ENCODE peak calls at places on chromosome 22, in eight cellular contexts. One of them, this sample, is unnamed. For H3K4me1, the result is how much of the 10 kb centered on the place peaks cover.

GRCh38 chr22:34055525-34056200 is 135.4 kb upstream of the LARGE1 start:
- DNase-seq in esophagus squamous epithelium: no peak
- DNase-seq in HCT116: no peak
- DNase-seq in gastrocnemius medialis: no peak
- DNase-seq in sigmoid colon: no peak
- DNase-seq in right lobe of liver: no peak
- DNase-seq in GM12878: no peak
- DNase-seq in adrenal gland: no peak
- DNase-seq in this sample: no peak

GRCh38 chr22:25437414-25438160 is 126.9 kb upstream of the GRK3 start:
- DNase-seq in adrenal gland: no peak
- DNase-seq in esophagus squamous epithelium: no peak
- DNase-seq in HCT116: no peak
- DNase-seq in right lobe of liver: no peak
- DNase-seq in sigmoid colon: no peak
- DNase-seq in gastrocnemius medialis: no peak
- DNase-seq in GM12878: no peak
- DNase-seq in this sample: no peak

GRCh38 chr22:21032037-21032842 is at the start of gene SLC7A4:
- DNase-seq in HCT116: no peak
- DNase-seq in GM12878: no peak
- DNase-seq in esophagus squamous epithelium: no peak
- DNase-seq in sigmoid colon: no peak
- DNase-seq in adrenal gland: peak
- DNase-seq in right lobe of liver: no peak
- DNase-seq in gastrocnemius medialis: peak
- DNase-seq in this sample: no peak

GRCh38 chr22:46088541-46089311 is 61.6 kb upstream of the PPARA start:
- DNase-seq in right lobe of liver: peak
- DNase-seq in GM12878: no peak
- DNase-seq in adrenal gland: peak
- DNase-seq in esophagus squamous epithelium: no peak
- DNase-seq in HCT116: no peak
- DNase-seq in sigmoid colon: peak
- DNase-seq in gastrocnemius medialis: peak
- DNase-seq in this sample: no peak

GRCh38 chr22:22230438-22230837 is 14.1 kb upstream of the VPREB1 start:
- DNase-seq in right lobe of liver: no peak
- DNase-seq in GM12878: no peak
- DNase-seq in HCT116: no peak
- DNase-seq in sigmoid colon: no peak
- DNase-seq in adrenal gland: no peak
- DNase-seq in gastrocnemius medialis: no peak
- DNase-seq in esophagus squamous epithelium: no peak
- DNase-seq in this sample: no peak

GRCh38 chr22:47672526-47672925 is 910.1 kb downstream of the TBC1D22A start:
- DNase-seq in HCT116: no peak
- DNase-seq in right lobe of liver: no peak
- DNase-seq in esophagus squamous epithelium: no peak
- DNase-seq in GM12878: no peak
- DNase-seq in gastrocnemius medialis: no peak
- DNase-seq in adrenal gland: no peak
- DNase-seq in sigmoid colon: no peak
- DNase-seq in this sample: no peak

GRCh38 chr22:19038164-19038546 is 84.1 kb downstream of the DGCR2 start:
- DNase-seq in GM12878: no peak
- DNase-seq in gastrocnemius medialis: no peak
- DNase-seq in HCT116: no peak
- DNase-seq in sigmoid colon: no peak
- DNase-seq in esophagus squamous epithelium: no peak
- DNase-seq in adrenal gland: no peak
- DNase-seq in right lobe of liver: peak
- DNase-seq in this sample: no peak

GRCh38 chr22:35677460-35678187 is 29.4 kb downstream of the APOL6 start:
- DNase-seq in adrenal gland: no peak
- DNase-seq in sigmoid colon: no peak
- DNase-seq in esophagus squamous epithelium: no peak
- DNase-seq in HCT116: no peak
- DNase-seq in right lobe of liver: peak
- DNase-seq in gastrocnemius medialis: no peak
- DNase-seq in GM12878: no peak
- DNase-seq in this sample: no peak

GRCh38 chr22:19526076-19526701 is 2.0 kb upstream of the CLDN5 start:
- DNase-seq in esophagus squamous epithelium: no peak
- DNase-seq in HCT116: no peak
- DNase-seq in right lobe of liver: peak
- DNase-seq in gastrocnemius medialis: no peak
- DNase-seq in adrenal gland: no peak
- DNase-seq in sigmoid colon: no peak
- DNase-seq in GM12878: no peak
- DNase-seq in this sample: no peak

GRCh38 chr22:45296628-45297297 is 12.0 kb downstream of the UPK3A start:
- DNase-seq in gastrocnemius medialis: no peak
- DNase-seq in GM12878: no peak
- DNase-seq in HCT116: no peak
- DNase-seq in right lobe of liver: no peak
- DNase-seq in adrenal gland: no peak
- DNase-seq in sigmoid colon: no peak
- DNase-seq in esophagus squamous epithelium: no peak
- DNase-seq in this sample: no peak

GRCh38 chr22:27617214-27617881 is 184.2 kb downstream of the MN1 start:
- DNase-seq in GM12878: no peak
- DNase-seq in sigmoid colon: no peak
- DNase-seq in HCT116: no peak
- DNase-seq in right lobe of liver: no peak
- DNase-seq in esophagus squamous epithelium: no peak
- DNase-seq in gastrocnemius medialis: no peak
- DNase-seq in adrenal gland: no peak
- DNase-seq in this sample: no peak

GRCh38 chr22:27252282-27253049 is 549.1 kb downstream of the MN1 start:
- DNase-seq in GM12878: no peak
- DNase-seq in right lobe of liver: no peak
- DNase-seq in sigmoid colon: peak
- DNase-seq in esophagus squamous epithelium: no peak
- DNase-seq in adrenal gland: peak
- DNase-seq in gastrocnemius medialis: peak
- DNase-seq in HCT116: no peak
- DNase-seq in this sample: peak

GRCh38 chr22:25492950-25493790 is 71.3 kb upstream of the GRK3 start:
- DNase-seq in HCT116: no peak
- DNase-seq in adrenal gland: no peak
- DNase-seq in sigmoid colon: no peak
- DNase-seq in esophagus squamous epithelium: no peak
- DNase-seq in GM12878: no peak
- DNase-seq in right lobe of liver: no peak
- DNase-seq in gastrocnemius medialis: no peak
- DNase-seq in this sample: no peak

GRCh38 chr22:46083383-46084350 is 66.7 kb upstream of the PPARA start:
- DNase-seq in HCT116: no peak
- DNase-seq in esophagus squamous epithelium: no peak
- DNase-seq in adrenal gland: peak
- DNase-seq in gastrocnemius medialis: peak
- DNase-seq in sigmoid colon: peak
- DNase-seq in GM12878: no peak
- DNase-seq in right lobe of liver: peak
- DNase-seq in this sample: peak

DNA sequence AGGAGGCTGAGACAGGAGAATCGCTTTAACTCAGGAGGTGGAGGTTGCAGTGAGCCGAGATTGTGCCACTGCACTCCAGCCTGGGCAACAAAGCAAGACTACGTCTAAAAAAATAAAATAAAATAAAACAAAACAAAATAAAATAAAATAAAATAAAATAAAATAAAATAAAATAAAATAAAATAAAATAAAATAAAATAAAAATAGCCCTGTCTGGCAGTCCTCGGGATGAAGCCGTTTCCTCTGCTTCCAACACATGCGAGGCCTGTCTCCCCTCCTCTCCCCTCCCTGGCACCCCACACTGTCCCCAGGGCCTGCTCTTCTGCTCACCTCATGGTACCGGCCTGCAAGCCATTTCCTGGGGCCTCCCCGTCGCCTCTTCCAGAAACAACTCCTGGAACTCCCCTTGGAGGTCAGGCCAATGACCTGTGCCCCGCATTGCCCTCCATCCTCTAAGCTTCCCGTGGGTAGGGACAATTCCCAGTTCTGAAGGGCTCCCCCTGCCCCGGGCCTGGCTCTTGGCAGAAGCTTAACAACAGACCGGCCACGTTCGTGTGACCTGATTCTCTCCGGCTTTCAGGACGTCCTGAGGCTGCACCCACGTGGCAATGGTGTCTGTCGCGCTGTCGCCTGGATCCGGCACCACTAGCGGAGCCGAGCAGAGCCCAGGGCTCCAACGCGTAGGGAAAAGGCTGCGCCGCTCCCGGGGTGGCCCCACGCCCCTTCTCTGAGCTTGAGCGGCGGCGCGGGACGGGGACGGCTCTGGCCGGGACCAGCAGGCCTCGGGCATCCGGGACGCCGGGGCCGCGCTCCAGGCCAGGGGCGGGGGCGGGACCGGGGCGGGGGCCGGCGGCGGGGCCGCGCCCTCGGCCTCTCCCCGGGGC is 456 bp upstream of the PARVB start:
- DNase-seq in adrenal gland: peak
- DNase-seq in esophagus squamous epithelium: no peak
- DNase-seq in gastrocnemius medialis: peak
- DNase-seq in right lobe of liver: peak
- DNase-seq in sigmoid colon: no peak
- DNase-seq in HCT116: no peak
- DNase-seq in GM12878: no peak
- DNase-seq in this sample: peak
- H3K4me1 ChIP-seq in adrenal gland: under half
- H3K4me1 ChIP-seq in esophagus squamous epithelium: under half
- H3K4me1 ChIP-seq in gastrocnemius medialis: half or more
- H3K4me1 ChIP-seq in right lobe of liver: under half
- H3K4me1 ChIP-seq in sigmoid colon: under half
- H3K4me1 ChIP-seq in HCT116: under half
- H3K4me1 ChIP-seq in GM12878: under half
- H3K4me1 ChIP-seq in this sample: under half

GRCh38 chr22:32286290-32286840 is 31.2 kb upstream of the SLC5A4 start:
- DNase-seq in adrenal gland: no peak
- DNase-seq in esophagus squamous epithelium: no peak
- DNase-seq in GM12878: no peak
- DNase-seq in right lobe of liver: no peak
- DNase-seq in sigmoid colon: no peak
- DNase-seq in gastrocnemius medialis: no peak
- DNase-seq in HCT116: no peak
- DNase-seq in this sample: no peak

DNA sequence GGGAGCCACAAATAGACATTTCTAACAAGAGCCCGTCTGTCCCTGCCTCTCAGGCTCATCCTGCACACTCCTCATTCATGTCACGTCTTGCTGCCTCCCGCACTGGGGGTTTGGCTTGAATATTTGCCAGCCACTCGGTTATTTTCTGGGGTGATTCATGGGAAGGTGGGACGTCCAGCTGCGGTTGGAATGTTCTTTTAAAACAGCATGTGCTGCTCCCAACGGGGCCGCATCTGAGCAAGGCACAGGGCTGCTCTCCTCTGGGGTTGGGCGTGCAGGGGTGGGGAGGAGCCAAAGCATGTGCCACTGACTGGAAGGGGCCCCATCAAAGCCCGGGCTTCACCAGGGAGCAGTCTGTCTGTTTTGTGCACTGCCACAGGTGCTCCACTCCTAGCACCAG is 25.9 kb upstream of the SLC5A4 start:
- DNase-seq in right lobe of liver: no peak
- DNase-seq in esophagus squamous epithelium: no peak
- DNase-seq in sigmoid colon: no peak
- DNase-seq in gastrocnemius medialis: no peak
- DNase-seq in adrenal gland: no peak
- DNase-seq in GM12878: no peak
- DNase-seq in HCT116: no peak
- DNase-seq in this sample: no peak
- TF ChIP-seq POLR2A in right lobe of liver: no peak
- TF ChIP-seq POLR2A in esophagus squamous epithelium: no peak
- TF ChIP-seq POLR2A in sigmoid colon: no peak
- TF ChIP-seq POLR2A in gastrocnemius medialis: no peak
- TF ChIP-seq POLR2A in adrenal gland: no peak
- TF ChIP-seq POLR2A in GM12878: no peak
- TF ChIP-seq POLR2A in HCT116: no peak
- TF ChIP-seq POLR2A in this sample: no peak

GRCh38 chr22:49331878-49332277 is 495.8 kb downstream of the BRD1 start:
- DNase-seq in esophagus squamous epithelium: no peak
- DNase-seq in sigmoid colon: no peak
- DNase-seq in adrenal gland: no peak
- DNase-seq in GM12878: no peak
- DNase-seq in HCT116: no peak
- DNase-seq in right lobe of liver: no peak
- DNase-seq in gastrocnemius medialis: no peak
- DNase-seq in this sample: no peak

GRCh38 chr22:49334589-49334873 is 493.1 kb downstream of the BRD1 start:
- DNase-seq in esophagus squamous epithelium: no peak
- DNase-seq in gastrocnemius medialis: no peak
- DNase-seq in HCT116: no peak
- DNase-seq in sigmoid colon: no peak
- DNase-seq in right lobe of liver: no peak
- DNase-seq in adrenal gland: no peak
- DNase-seq in GM12878: no peak
- DNase-seq in this sample: no peak

GRCh38 chr22:49333206-49333605 is 494.5 kb downstream of the BRD1 start:
- DNase-seq in right lobe of liver: no peak
- DNase-seq in GM12878: no peak
- DNase-seq in gastrocnemius medialis: no peak
- DNase-seq in adrenal gland: no peak
- DNase-seq in esophagus squamous epithelium: no peak
- DNase-seq in sigmoid colon: peak
- DNase-seq in HCT116: no peak
- DNase-seq in this sample: no peak

GRCh38 chr22:49331223-49331815 is 496.4 kb downstream of the BRD1 start:
- DNase-seq in GM12878: no peak
- DNase-seq in adrenal gland: no peak
- DNase-seq in sigmoid colon: no peak
- DNase-seq in right lobe of liver: peak
- DNase-seq in gastrocnemius medialis: no peak
- DNase-seq in HCT116: no peak
- DNase-seq in esophagus squamous epithelium: no peak
- DNase-seq in this sample: no peak

DNA sequence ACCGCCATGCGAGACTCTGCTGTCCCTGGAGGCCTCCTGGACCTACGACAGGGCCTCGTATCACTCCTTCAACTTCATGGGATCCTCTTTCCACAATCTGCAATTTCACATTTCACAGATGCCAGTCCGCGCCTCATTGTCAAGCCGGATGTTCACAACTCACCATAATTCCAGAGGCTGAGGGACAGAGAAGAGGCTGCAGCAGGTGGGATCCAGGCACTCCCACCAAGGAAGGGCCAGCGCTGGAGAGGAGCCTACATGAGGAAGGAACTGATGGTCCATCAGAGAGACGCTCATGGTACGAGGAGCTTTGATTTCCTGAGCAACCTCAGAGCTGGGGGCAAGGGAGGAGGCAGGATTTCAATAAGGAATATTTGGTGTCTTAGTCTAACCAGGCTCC is 495.0 kb downstream of the BRD1 start:
- DNase-seq in gastrocnemius medialis: no peak
- DNase-seq in HCT116: no peak
- DNase-seq in esophagus squamous epithelium: no peak
- DNase-seq in right lobe of liver: no peak
- DNase-seq in adrenal gland: no peak
- DNase-seq in sigmoid colon: no peak
- DNase-seq in GM12878: no peak
- DNase-seq in this sample: no peak
- H3K4me1 ChIP-seq in gastrocnemius medialis: under half
- H3K4me1 ChIP-seq in HCT116: under half
- H3K4me1 ChIP-seq in esophagus squamous epithelium: under half
- H3K4me1 ChIP-seq in right lobe of liver: under half
- H3K4me1 ChIP-seq in adrenal gland: under half
- H3K4me1 ChIP-seq in sigmoid colon: under half
- H3K4me1 ChIP-seq in GM12878: under half
- H3K4me1 ChIP-seq in this sample: under half

GRCh38 chr22:37676691-37677627 is 1.5 kb downstream of the LGALS1 start:
- DNase-seq in right lobe of liver: peak
- DNase-seq in GM12878: no peak
- DNase-seq in HCT116: peak
- DNase-seq in sigmoid colon: peak
- DNase-seq in adrenal gland: peak
- DNase-seq in gastrocnemius medialis: peak
- DNase-seq in esophagus squamous epithelium: peak
- DNase-seq in this sample: peak
- TF ChIP-seq POLR2A in right lobe of liver: peak
- TF ChIP-seq POLR2A in GM12878: peak
- TF ChIP-seq POLR2A in HCT116: no peak
- TF ChIP-seq POLR2A in sigmoid colon: peak
- TF ChIP-seq POLR2A in adrenal gland: no peak
- TF ChIP-seq POLR2A in gastrocnemius medialis: peak
- TF ChIP-seq POLR2A in esophagus squamous epithelium: no peak
- TF ChIP-seq POLR2A in this sample: no peak

This sample was measured in heart left ventricle.